ENCODE peak calls at places on chromosomes 4 and X, in seven cellular contexts. R is brain microvascular endothelial cell, B is bronchial epithelial cell, H is RWPE1, T is neural progenitor cell, Q is endodermal cell, N is fibroblast of the aortic adventitia. D is an unnamed sample.

GRCh38 chr4:1047106-1047975 is 35.9 kb downstream of the FGFRL1 start:
- DNase-seq in R (no peak), B (no peak), H (no peak), T (peak), Q (peak), N (peak), D (peak)

GRCh38 chrX:154126101-154126500 is 17.9 kb upstream of the OPN1LW start:
- DNase-seq in R (no peak), B (no peak), H (no peak), T (no peak), Q (no peak), N (no peak), D (no peak)

GRCh38 chr4:170853422-170854021 is 763.8 kb upstream of the AADAT start:
- DNase-seq in R (peak), B (peak), H (peak), T (peak), Q (peak), N (peak), D (peak)

GRCh38 chr4:128159967-128160366 is 98.9 kb downstream of the LARP1B start:
- DNase-seq in R (peak), B (peak), H (no peak), T (no peak), Q (no peak), N (no peak), D (no peak)

GRCh38 chr4:99447079-99447478 is 11.9 kb upstream of the ADH7 start:
- DNase-seq in R (peak), B (peak), H (no peak), T (peak), Q (peak), N (peak), D (peak)

GRCh38 chr4:1644906-1645657 is 39.0 kb downstream of the FAM53A start:
- DNase-seq in R (peak), B (peak), H (peak), T (peak), Q (peak), N (peak), D (peak)

GRCh38 chr4:38128478-38129451 is 168.6 kb downstream of the PTTG2 start:
- DNase-seq in R (no peak), B (peak), H (peak), T (peak), Q (peak), N (peak), D (no peak)

GRCh38 chrX:13876652-13877051 is 59.8 kb upstream of the GPM6B start:
- DNase-seq in R (peak), B (peak), H (peak), T (no peak), Q (no peak), N (peak), D (no peak)

GRCh38 chr4:170008801-170009200 is 17.4 kb downstream of the MFAP3L start:
- DNase-seq in R (no peak), B (no peak), H (no peak), T (no peak), Q (no peak), N (no peak), D (no peak)

GRCh38 chr4:57129477-57129876 is 19.3 kb upstream of the IGFBP7 start:
- DNase-seq in R (no peak), B (no peak), H (no peak), T (no peak), Q (no peak), N (no peak), D (no peak)

GRCh38 chrX:134338527-134338926 is 101.5 kb downstream of the CCDC160 start:
- DNase-seq in R (no peak), B (no peak), H (no peak), T (no peak), Q (no peak), N (no peak), D (no peak)

GRCh38 chr4:36152712-36153111 is 91.6 kb downstream of the ARAP2 start:
- DNase-seq in R (no peak), B (no peak), H (no peak), T (no peak), Q (no peak), N (no peak), D (peak)

GRCh38 chrX:22141061-22141460 is 108.9 kb downstream of the PHEX start:
- DNase-seq in R (no peak), B (peak), H (no peak), T (no peak), Q (no peak), N (no peak), D (no peak)

GRCh38 chrX:83934220-83934619 is 73.3 kb downstream of the CYLC1 start:
- DNase-seq in R (no peak), B (no peak), H (no peak), T (no peak), Q (no peak), N (no peak), D (no peak)

GRCh38 chrX:100316987-100317386 is 93.1 kb downstream of the PCDH19 start:
- DNase-seq in R (no peak), B (peak), H (no peak), T (no peak), Q (no peak), N (no peak), D (peak)

GRCh38 chrX:108439434-108439883 is at the start of gene COL4A5:
- DNase-seq in R (peak), B (peak), H (peak), T (peak), Q (peak), N (peak), D (peak)

GRCh38 chr4:185587444-185588161 is 52.3 kb upstream of the PDLIM3 start:
- DNase-seq in R (no peak), B (no peak), H (no peak), T (peak), Q (peak), N (no peak), D (no peak)

GRCh38 chrX:103554687-103555417 is 30.5 kb upstream of the TCEAL4 start:
- DNase-seq in R (peak), B (peak), H (no peak), T (peak), Q (peak), N (peak), D (peak)

GRCh38 chr4:119865789-119866188 is 200.9 kb downstream of the MAD2L1 start:
- DNase-seq in R (no peak), B (no peak), H (no peak), T (no peak), Q (no peak), N (peak), D (no peak)

GRCh38 chrX:153494541-153495361 is at the start of gene BGN:
- DNase-seq in R (no peak), B (no peak), H (no peak), T (peak), Q (peak), N (peak), D (peak)

GRCh38 chr4:850323-850945 is 24.5 kb upstream of the CPLX1 start:
- DNase-seq in R (no peak), B (no peak), H (no peak), T (no peak), Q (no peak), N (no peak), D (no peak)

GRCh38 chrX:3651272-3651671 is 62.2 kb downstream of the PRKX start:
- DNase-seq in R (peak), B (peak), H (peak), T (no peak), Q (no peak), N (peak), D (peak)

GRCh38 chrX:118396113-118396512 is 50.2 kb downstream of the WDR44 start:
- DNase-seq in R (no peak), B (no peak), H (no peak), T (no peak), Q (no peak), N (no peak), D (no peak)

GRCh38 chr4:127809173-127809800 is 27.2 kb downstream of the HSPA4L start:
- DNase-seq in R (no peak), B (no peak), H (no peak), T (peak), Q (peak), N (peak), D (peak)

GRCh38 chrX:107849747-107850478 is 24.2 kb downstream of the MID2 start:
- DNase-seq in R (no peak), B (peak), H (no peak), T (no peak), Q (peak), N (no peak), D (peak)

GRCh38 chr4:176964116-176964691 is 171.5 kb upstream of the VEGFC start:
- DNase-seq in R (no peak), B (peak), H (no peak), T (no peak), Q (peak), N (no peak), D (no peak)

GRCh38 chrX:10855845-10856244 is 235.5 kb upstream of the MID1 start:
- DNase-seq in R (no peak), B (no peak), H (no peak), T (no peak), Q (no peak), N (peak), D (no peak)

GRCh38 chr4:123546661-123547060 is 150.1 kb downstream of the SPRY1 start:
- DNase-seq in R (no peak), B (no peak), H (no peak), T (no peak), Q (no peak), N (no peak), D (no peak)

GRCh38 chrX:40327085-40327484 is 229.3 kb upstream of the BCOR start:
- DNase-seq in R (no peak), B (no peak), H (no peak), T (no peak), Q (peak), N (no peak), D (no peak)

GRCh38 chr4:7663075-7663541 is 228.4 kb upstream of the PSAPL1 start:
- DNase-seq in R (no peak), B (no peak), H (no peak), T (no peak), Q (no peak), N (no peak), D (no peak)

GRCh38 chr4:11805837-11806236 is 377.1 kb upstream of the HS3ST1 start:
- DNase-seq in R (peak), B (peak), H (peak), T (peak), Q (no peak), N (peak), D (no peak)

GRCh38 chr4:26321326-26322276 is 787 bp downstream of the RBPJ start:
- DNase-seq in R (no peak), B (peak), H (peak), T (peak), Q (peak), N (peak), D (peak)

GRCh38 chr4:57231781-57232180 is 121.6 kb upstream of the IGFBP7 start:
- DNase-seq in R (no peak), B (peak), H (peak), T (no peak), Q (no peak), N (no peak), D (no peak)

GRCh38 chr4:85677286-85677685 is 202.3 kb downstream of the ARHGAP24 start:
- DNase-seq in R (no peak), B (no peak), H (no peak), T (no peak), Q (no peak), N (peak), D (no peak)

GRCh38 chrX:129634541-129634940 is 20.2 kb downstream of the APLN start:
- DNase-seq in R (peak), B (no peak), H (no peak), T (peak), Q (no peak), N (no peak), D (no peak)

GRCh38 chrX:105273326-105273725 is 52.8 kb upstream of the TEX13A start:
- DNase-seq in R (no peak), B (peak), H (no peak), T (no peak), Q (no peak), N (no peak), D (no peak)

GRCh38 chr4:165532976-165533375 is 154.2 kb downstream of the CPE start:
- DNase-seq in R (no peak), B (no peak), H (no peak), T (peak), Q (no peak), N (no peak), D (no peak)

GRCh38 chr4:39029752-39030694 is 2.2 kb downstream of the TMEM156 start:
- DNase-seq in R (no peak), B (no peak), H (no peak), T (no peak), Q (no peak), N (no peak), D (no peak)

GRCh38 chr4:107951551-107951950 is 20.2 kb downstream of the CYP2U1 start:
- DNase-seq in R (peak), B (peak), H (peak), T (no peak), Q (no peak), N (peak), D (no peak)

GRCh38 chr4:147736458-147736857 is 4.6 kb downstream of the ARHGAP10 start:
- DNase-seq in R (peak), B (peak), H (peak), T (no peak), Q (no peak), N (peak), D (no peak)

GRCh38 chr4:21726255-21726815 is 222.2 kb downstream of the KCNIP4 start:
- DNase-seq in R (peak), B (no peak), H (no peak), T (no peak), Q (no peak), N (peak), D (no peak)
- TF ChIP-seq CTCF in R (no peak), B (no peak), H (no peak), T (no peak), Q (no peak), N (no peak), D (no peak)

GRCh38 chrX:131724292-131724691 is 180.4 kb downstream of the OR13H1 start:
- DNase-seq in R (no peak), B (no peak), H (no peak), T (no peak), Q (no peak), N (no peak), D (no peak)

GRCh38 chrX:131728295-131729145 is 184.6 kb downstream of the OR13H1 start:
- DNase-seq in R (peak), B (no peak), H (no peak), T (no peak), Q (no peak), N (peak), D (no peak)

GRCh38 chrX:131725001-131725654 is 181.3 kb downstream of the OR13H1 start:
- DNase-seq in R (no peak), B (no peak), H (no peak), T (no peak), Q (no peak), N (no peak), D (no peak)

GRCh38 chrX:131727778-131728177 is 183.9 kb downstream of the OR13H1 start:
- DNase-seq in R (no peak), B (no peak), H (no peak), T (no peak), Q (no peak), N (no peak), D (no peak)

DNA sequence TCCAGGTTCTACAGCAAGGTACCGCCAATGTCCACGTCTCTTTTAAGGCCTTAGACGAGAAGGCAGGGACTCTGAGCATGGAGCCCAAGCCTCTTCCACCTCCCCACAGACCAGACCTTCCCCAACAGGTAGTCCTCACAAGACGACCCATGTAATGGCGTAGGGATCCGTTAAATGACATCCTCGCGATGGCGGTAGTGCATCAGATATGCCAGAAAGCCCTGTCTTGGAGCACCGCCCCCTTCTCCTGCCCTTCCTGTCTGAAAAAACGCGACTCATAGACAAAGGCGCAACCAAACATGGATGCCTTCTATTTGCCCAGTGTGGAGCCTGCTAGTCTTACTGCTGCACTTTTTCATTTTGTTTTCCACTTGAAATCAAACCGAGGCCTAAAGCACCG is 185.4 kb downstream of the OR13H1 start:
- DNase-seq in R (peak), B (no peak), H (no peak), T (no peak), Q (no peak), N (peak), D (no peak)
- TF ChIP-seq CTCF in R (peak), B (no peak), H (no peak), T (no peak), Q (no peak), N (peak), D (no peak)

GRCh38 chr4:113503691-113504090 is 257.8 kb downstream of the CAMK2D start:
- DNase-seq in R (no peak), B (no peak), H (no peak), T (no peak), Q (no peak), N (peak), D (no peak)

GRCh38 chr4:113502883-113503282 is 258.7 kb downstream of the CAMK2D start:
- DNase-seq in R (no peak), B (no peak), H (no peak), T (no peak), Q (no peak), N (no peak), D (no peak)

GRCh38 chr4:113502476-113502875 is 259.1 kb downstream of the CAMK2D start:
- DNase-seq in R (no peak), B (peak), H (peak), T (no peak), Q (no peak), N (peak), D (no peak)

GRCh38 chr4:113504422-113504821 is 257.1 kb downstream of the CAMK2D start:
- DNase-seq in R (no peak), B (no peak), H (no peak), T (no peak), Q (no peak), N (no peak), D (no peak)

DNA sequence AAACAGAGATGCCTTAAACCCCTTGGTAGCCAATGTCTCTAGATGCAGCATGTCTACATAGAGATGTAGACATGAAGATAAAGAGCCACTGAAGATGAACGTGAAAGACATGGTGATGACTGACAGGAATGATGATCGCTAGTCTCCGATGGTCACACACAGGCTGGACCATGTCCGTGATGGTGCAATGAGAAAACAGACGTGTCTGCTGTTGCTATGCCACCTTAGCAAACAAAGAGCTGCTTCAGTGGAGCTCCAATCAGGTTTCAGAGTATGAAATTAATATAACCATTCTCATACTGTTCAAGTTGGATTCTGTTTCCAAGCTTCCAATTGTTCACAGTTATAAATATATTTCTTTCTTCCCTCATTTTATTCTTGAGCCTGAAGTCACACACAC is 256.5 kb downstream of the CAMK2D start:
- DNase-seq in R (no peak), B (no peak), H (no peak), T (no peak), Q (no peak), N (no peak), D (no peak)
- TF ChIP-seq CTCF in R (no peak), B (no peak), H (no peak), T (no peak), Q (no peak), N (no peak), D (no peak)

GRCh38 chrX:72020788-72021187 is 110.1 kb downstream of the NHSL2 start:
- DNase-seq in R (no peak), B (no peak), H (no peak), T (no peak), Q (peak), N (no peak), D (no peak)

GRCh38 chrX:72019487-72019886 is 108.8 kb downstream of the NHSL2 start:
- DNase-seq in R (no peak), B (no peak), H (no peak), T (no peak), Q (peak), N (no peak), D (no peak)

GRCh38 chrX:72020204-72020603 is 109.6 kb downstream of the NHSL2 start:
- DNase-seq in R (no peak), B (no peak), H (no peak), T (no peak), Q (no peak), N (no peak), D (no peak)

GRCh38 chrX:72016881-72017783 is 106.5 kb downstream of the NHSL2 start:
- DNase-seq in R (no peak), B (no peak), H (no peak), T (no peak), Q (peak), N (no peak), D (no peak)

GRCh38 chrX:72018277-72019112 is 107.8 kb downstream of the NHSL2 start:
- DNase-seq in R (peak), B (peak), H (peak), T (peak), Q (peak), N (peak), D (peak)
- TF ChIP-seq CTCF in R (peak), B (peak), H (peak), T (peak), Q (peak), N (peak), D (peak)

DNA sequence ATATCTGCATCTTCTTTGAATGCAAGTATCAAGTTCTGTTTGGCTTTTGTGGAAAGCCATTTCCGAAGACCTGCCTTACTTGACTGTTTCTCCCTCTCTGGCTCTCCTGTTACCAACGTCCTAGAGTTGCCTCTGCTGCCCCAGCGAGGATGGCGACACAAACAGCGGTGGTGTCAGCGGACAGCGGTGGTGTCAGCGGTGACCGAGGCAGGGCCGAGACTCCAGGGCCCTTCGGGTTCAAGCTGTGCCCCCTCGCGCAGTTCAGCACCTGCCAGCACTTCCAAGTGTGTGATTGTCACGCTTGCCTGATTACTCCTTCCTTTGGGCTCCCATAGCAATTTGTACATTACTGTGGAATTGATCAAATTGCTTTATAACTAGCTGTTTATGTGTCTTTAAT is 336.9 kb upstream of the FAT1 start:
- DNase-seq in R (no peak), B (no peak), H (no peak), T (no peak), Q (no peak), N (no peak), D (no peak)
- TF ChIP-seq CTCF in R (no peak), B (no peak), H (no peak), T (no peak), Q (no peak), N (no peak), D (no peak)